ENCODE peak calls at places on chromosomes 11 and 22, in four cellular contexts. D, M, U and Y are unnamed samples.

GRCh38 chr22:18954333-18954732 is 18.2 kb upstream of the PRODH start:
- DNase-seq in D (peak), M (peak), U (peak), Y (peak)

GRCh38 chr11:130218501-130218900 is 58.9 kb downstream of the ST14 start:
- DNase-seq in D (no peak), M (no peak), U (no peak), Y (no peak)

GRCh38 chr22:48811885-48812284 is 1015.8 kb downstream of the BRD1 start:
- DNase-seq in D (no peak), M (no peak), U (no peak), Y (no peak)

GRCh38 chr22:46792061-46792796 is 29.8 kb downstream of the TBC1D22A start:
- DNase-seq in D (no peak), M (no peak), U (peak), Y (no peak)

GRCh38 chr11:63765688-63766241 is 2.8 kb downstream of the ZFTA start:
- DNase-seq in D (no peak), M (no peak), U (no peak), Y (no peak)

GRCh38 chr11:131671320-131671719 is 300.9 kb downstream of the NTM start:
- DNase-seq in D (no peak), M (no peak), U (no peak), Y (no peak)

GRCh38 chr11:3939651-3940190 is 84.3 kb downstream of the STIM1 start:
- DNase-seq in D (no peak), M (no peak), U (no peak), Y (no peak)

GRCh38 chr11:15074206-15075161 is 1.1 kb downstream of the CALCB start:
- DNase-seq in D (peak), M (peak), U (peak), Y (peak)

GRCh38 chr22:36860821-36861659 is at the start of gene NCF4:
- DNase-seq in D (peak), M (no peak), U (no peak), Y (no peak)

GRCh38 chr22:41620646-41621098 is at the start of gene DESI1:
- DNase-seq in D (peak), M (no peak), U (no peak), Y (no peak)

GRCh38 chr11:65806972-65807371 is 20.1 kb downstream of the OVOL1 start:
- DNase-seq in D (no peak), M (no peak), U (no peak), Y (no peak)

GRCh38 chr11:21723681-21724080 is 469.2 kb upstream of the ANO5 start:
- DNase-seq in D (no peak), M (peak), U (no peak), Y (no peak)

GRCh38 chr11:27876209-27876775 is 176.0 kb upstream of the BDNF start:
- DNase-seq in D (no peak), M (no peak), U (no peak), Y (no peak)

GRCh38 chr11:72738199-72739141 is 13.7 kb downstream of the ARAP1 start:
- DNase-seq in D (no peak), M (no peak), U (no peak), Y (no peak)

GRCh38 chr11:130581631-130582030 is 133.2 kb downstream of the ADAMTS15 start:
- DNase-seq in D (no peak), M (no peak), U (no peak), Y (no peak)

GRCh38 chr11:125170001-125170405 is 5.5 kb downstream of the PKNOX2 start:
- DNase-seq in D (no peak), M (no peak), U (no peak), Y (no peak)

GRCh38 chr11:46674463-46675287 is 25.7 kb downstream of the ARHGAP1 start:
- DNase-seq in D (no peak), M (peak), U (no peak), Y (no peak)

GRCh38 chr11:46673713-46674462 is 26.5 kb downstream of the ARHGAP1 start:
- DNase-seq in D (no peak), M (no peak), U (no peak), Y (no peak)

GRCh38 chr11:46676436-46677158 is 23.8 kb downstream of the ARHGAP1 start:
- DNase-seq in D (no peak), M (no peak), U (no peak), Y (no peak)

GRCh38 chr11:46675949-46676348 is 24.5 kb downstream of the ARHGAP1 start:
- DNase-seq in D (no peak), M (no peak), U (no peak), Y (no peak)

GRCh38 chr11:46675288-46675851 is 25.0 kb downstream of the ARHGAP1 start:
- DNase-seq in D (peak), M (no peak), U (no peak), Y (no peak)
- TF ChIP-seq CTCF in D (no peak), M (no peak), U (peak), Y (no peak)

DNA sequence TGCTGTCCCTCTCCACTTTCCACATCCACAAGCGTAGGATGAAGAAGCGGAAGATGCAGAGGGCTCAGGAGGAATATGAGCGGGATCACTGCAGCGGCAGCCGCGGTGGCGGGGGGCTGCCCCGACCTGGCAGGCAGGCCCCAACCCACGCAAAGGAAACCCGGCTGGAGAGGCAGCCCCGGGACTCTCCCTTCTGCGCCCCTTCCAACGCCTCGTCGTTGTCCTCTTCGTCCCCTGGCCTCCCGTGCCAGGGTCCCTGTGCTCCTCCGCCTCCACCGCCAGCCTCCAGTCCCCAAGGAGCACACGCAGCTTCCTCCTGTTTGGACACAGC is 1.8 kb downstream of the C11orf87 start:
- DNase-seq in D (no peak), M (peak), U (no peak), Y (peak)
- H3K4me3 ChIP-seq in D (no peak), M (peak), U (no peak), Y (peak)

DNA sequence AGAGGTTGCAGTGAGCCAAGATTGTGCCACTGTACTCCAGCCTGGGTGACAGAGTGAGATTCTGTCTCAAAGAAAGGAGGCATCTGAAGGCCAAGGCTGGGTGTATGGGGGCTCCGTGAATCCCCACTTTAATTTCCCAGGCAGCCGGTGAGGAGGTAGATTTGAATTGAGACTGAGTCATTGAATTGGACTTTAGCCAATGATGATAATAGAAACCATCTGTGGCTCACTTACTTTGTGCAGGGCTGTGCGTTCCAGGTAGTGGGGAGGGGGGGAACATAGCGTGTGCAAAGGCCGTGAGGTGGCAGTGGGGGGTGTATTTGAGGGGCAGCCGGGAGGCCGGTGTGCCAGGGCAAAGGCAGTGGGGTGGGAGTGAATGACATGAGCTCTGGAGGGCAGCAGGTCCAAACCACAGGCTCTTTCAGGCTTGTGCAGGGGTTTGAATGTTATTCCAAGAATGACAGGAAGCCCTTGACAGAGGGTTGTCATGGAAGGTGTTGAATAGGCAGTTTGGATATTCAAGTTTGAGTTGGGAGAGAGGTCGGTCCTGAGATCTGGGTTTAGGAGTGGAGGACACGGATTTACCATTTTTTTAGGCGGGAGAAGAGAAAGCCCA is 6.1 kb downstream of the ARHGAP8 start:
- DNase-seq in D (no peak), M (peak), U (peak), Y (no peak)
- H3K27ac ChIP-seq in D (no peak), M (no peak), U (no peak), Y (no peak)

GRCh38 chr22:28019881-28020861 is 101.1 kb upstream of the PITPNB start:
- DNase-seq in D (peak), M (peak), U (peak), Y (peak)
- TF ChIP-seq CTCF in D (peak), M (peak), U (peak), Y (peak)

GRCh38 chr11:121656333-121657090 is 203.7 kb upstream of the SORL1-AS1 start:
- DNase-seq in D (no peak), M (no peak), U (no peak), Y (no peak)
- H3K4me3 ChIP-seq in D (peak), M (no peak), U (peak), Y (peak)

DNA sequence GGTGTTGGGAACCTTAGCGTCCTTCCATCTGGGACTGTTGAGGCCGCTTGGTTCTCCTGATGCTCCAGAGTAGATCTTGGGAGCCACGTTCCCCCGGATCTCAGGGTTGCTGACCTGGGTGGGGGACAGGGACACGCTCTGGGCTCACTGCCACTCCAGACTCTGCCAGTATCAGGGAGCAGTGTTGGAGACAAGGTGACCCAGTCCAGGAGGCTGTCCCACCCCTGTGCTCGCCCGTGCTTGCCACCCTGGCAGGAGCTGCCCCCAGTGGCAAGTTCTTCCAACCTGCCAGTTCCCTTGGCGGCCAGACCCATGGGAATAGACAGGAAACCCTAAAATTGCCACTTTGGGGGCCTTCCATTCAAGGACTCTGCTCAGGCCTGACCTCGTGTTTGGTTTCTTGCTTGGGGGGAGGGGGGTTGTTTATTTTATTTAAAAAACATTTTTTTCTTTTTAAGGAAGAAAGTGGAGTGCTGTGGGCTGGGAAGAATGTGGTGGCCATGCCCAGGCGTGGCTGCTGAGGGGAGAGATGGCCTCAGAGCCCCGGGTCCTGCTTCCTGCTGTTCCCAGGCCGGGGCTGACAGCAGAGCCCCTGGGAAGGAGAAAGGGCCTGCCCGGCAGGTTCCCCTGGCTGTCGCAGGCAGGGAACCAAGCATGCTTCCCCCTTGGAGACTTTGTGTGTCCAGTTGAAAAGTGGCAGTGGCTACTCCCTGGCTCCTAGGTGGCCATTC is 7.2 kb downstream of the GRK2 start:
- DNase-seq in D (peak), M (no peak), U (peak), Y (no peak)
- H3K27ac ChIP-seq in D (peak), M (no peak), U (peak), Y (peak)

GRCh38 chr22:32823024-32823730 is 21.7 kb downstream of the TIMP3 start:
- DNase-seq in D (no peak), M (peak), U (no peak), Y (no peak)
- TF ChIP-seq CTCF in D (peak), M (peak), U (peak), Y (peak)

GRCh38 chr22:37918149-37918548 is 12.1 kb downstream of the MICALL1 start:
- DNase-seq in D (no peak), M (no peak), U (no peak), Y (no peak)
- H3K4me3 ChIP-seq in D (no peak), M (no peak), U (no peak), Y (no peak)

GRCh38 chr11:117172678-117173421 is 5.7 kb upstream of the SIDT2 start:
- DNase-seq in D (no peak), M (peak), U (no peak), Y (no peak)
- H3K27ac ChIP-seq in D (peak), M (peak), U (no peak), Y (peak)

GRCh38 chr11:32884023-32884422 is 8.6 kb upstream of the QSER1 start:
- DNase-seq in D (no peak), M (no peak), U (no peak), Y (no peak)

GRCh38 chr11:32881286-32881685 is 11.3 kb upstream of the QSER1 start:
- DNase-seq in D (no peak), M (no peak), U (no peak), Y (no peak)

GRCh38 chr11:32885556-32885955 is 7.1 kb upstream of the QSER1 start:
- DNase-seq in D (no peak), M (no peak), U (no peak), Y (no peak)

GRCh38 chr11:32886180-32886579 is 6.4 kb upstream of the QSER1 start:
- DNase-seq in D (no peak), M (no peak), U (no peak), Y (no peak)

DNA sequence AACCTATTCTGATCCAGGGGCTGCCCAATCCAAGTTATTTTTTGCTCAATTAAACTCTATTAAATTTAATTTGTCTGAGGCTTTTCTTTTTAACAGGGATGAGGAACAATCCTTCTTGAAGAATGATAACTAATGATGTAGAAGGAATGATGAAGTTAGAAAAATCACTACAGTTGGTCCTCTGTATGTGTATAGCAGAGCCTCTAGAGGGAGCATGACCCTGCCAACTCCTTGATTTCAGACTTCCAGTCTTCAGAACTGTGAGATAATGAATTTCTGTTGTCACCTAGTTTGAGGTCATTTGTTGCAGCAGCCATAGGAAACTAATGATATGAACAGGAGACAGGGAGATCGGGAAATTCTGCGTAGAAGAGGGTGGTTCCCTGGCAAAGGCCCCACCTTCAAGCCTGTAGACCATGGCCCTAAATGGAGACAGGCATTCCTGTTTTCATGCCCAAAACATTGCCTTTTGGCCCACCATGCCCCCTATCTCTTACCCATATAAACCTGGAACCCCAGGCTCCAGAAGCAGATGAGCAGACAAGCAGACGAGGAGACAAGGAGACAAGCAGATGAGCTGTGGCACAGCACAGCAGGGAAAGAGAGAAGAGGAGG is 7.7 kb upstream of the QSER1 start:
- DNase-seq in D (no peak), M (no peak), U (no peak), Y (no peak)
- TF ChIP-seq CTCF in D (no peak), M (peak), U (peak), Y (no peak)